ENCODE peak calls at places on chromosomes 4 and X, in six cellular contexts. One of them, this sample, is unnamed.

GRCh38 chr4:10312568-10312967 is 144.7 kb downstream of the ZNF518B start:
- DNase-seq in mucosa of descending colon: no peak
- DNase-seq in KBM-7: no peak
- DNase-seq in nucleus accumbens: no peak
- DNase-seq in AG08396: no peak
- DNase-seq in heart left ventricle: no peak
- DNase-seq in this sample: no peak

GRCh38 chrX:149515954-149516602 is 11.0 kb upstream of the IDS start:
- DNase-seq in mucosa of descending colon: no peak
- DNase-seq in KBM-7: peak; percentile 45
- DNase-seq in nucleus accumbens: no peak
- DNase-seq in AG08396: no peak
- DNase-seq in heart left ventricle: no peak
- DNase-seq in this sample: no peak

GRCh38 chr4:111854494-111855087 is 290.7 kb upstream of the FAM241A start:
- DNase-seq in mucosa of descending colon: no peak
- DNase-seq in KBM-7: peak; percentile 33
- DNase-seq in nucleus accumbens: no peak
- DNase-seq in AG08396: peak; percentile 10
- DNase-seq in heart left ventricle: no peak
- DNase-seq in this sample: no peak

GRCh38 chr4:76883147-76883546 is 14.8 kb downstream of the SOWAHB start:
- DNase-seq in mucosa of descending colon: no peak
- DNase-seq in KBM-7: no peak
- DNase-seq in nucleus accumbens: no peak
- DNase-seq in AG08396: no peak
- DNase-seq in heart left ventricle: no peak
- DNase-seq in this sample: no peak

GRCh38 chr4:147195386-147195785 is 249.7 kb upstream of the TTC29 start:
- DNase-seq in mucosa of descending colon: no peak
- DNase-seq in KBM-7: no peak
- DNase-seq in nucleus accumbens: no peak
- DNase-seq in AG08396: no peak
- DNase-seq in heart left ventricle: no peak
- DNase-seq in this sample: no peak

GRCh38 chr4:76962406-76963135 is 13.0 kb downstream of the SEPTIN11 start:
- DNase-seq in mucosa of descending colon: no peak
- DNase-seq in KBM-7: no peak
- DNase-seq in nucleus accumbens: no peak
- DNase-seq in AG08396: no peak
- DNase-seq in heart left ventricle: no peak
- DNase-seq in this sample: no peak

GRCh38 chr4:3836041-3836801 is 70.0 kb downstream of the ADRA2C start:
- DNase-seq in mucosa of descending colon: peak; percentile 19
- DNase-seq in KBM-7: no peak
- DNase-seq in nucleus accumbens: no peak
- DNase-seq in AG08396: no peak
- DNase-seq in heart left ventricle: no peak
- DNase-seq in this sample: peak; percentile 66

GRCh38 chrX:10341309-10341708 is 184.5 kb downstream of the CLCN4 start:
- DNase-seq in mucosa of descending colon: no peak
- DNase-seq in KBM-7: no peak
- DNase-seq in nucleus accumbens: no peak
- DNase-seq in AG08396: no peak
- DNase-seq in heart left ventricle: no peak
- DNase-seq in this sample: no peak

GRCh38 chr4:60744767-60745166 is 455.4 kb upstream of the ADGRL3 start:
- DNase-seq in mucosa of descending colon: no peak
- DNase-seq in KBM-7: no peak
- DNase-seq in nucleus accumbens: no peak
- DNase-seq in AG08396: peak; percentile 15
- DNase-seq in heart left ventricle: no peak
- DNase-seq in this sample: no peak

GRCh38 chrX:50470103-50471031 is at the start of gene DGKK:
- DNase-seq in mucosa of descending colon: peak; percentile 47
- DNase-seq in KBM-7: no peak
- DNase-seq in nucleus accumbens: no peak
- DNase-seq in AG08396: no peak
- DNase-seq in heart left ventricle: no peak
- DNase-seq in this sample: peak; percentile 36

GRCh38 chr4:8477676-8478075 is 37.1 kb downstream of the TRMT44 start:
- DNase-seq in mucosa of descending colon: no peak
- DNase-seq in KBM-7: no peak
- DNase-seq in nucleus accumbens: no peak
- DNase-seq in AG08396: no peak
- DNase-seq in heart left ventricle: no peak
- DNase-seq in this sample: no peak

GRCh38 chr4:54635329-54635728 is 22.4 kb upstream of the KIT start:
- DNase-seq in mucosa of descending colon: no peak
- DNase-seq in KBM-7: no peak
- DNase-seq in nucleus accumbens: no peak
- DNase-seq in AG08396: no peak
- DNase-seq in heart left ventricle: no peak
- DNase-seq in this sample: no peak

GRCh38 chr4:29983890-29984289 is 736.3 kb upstream of the PCDH7 start:
- DNase-seq in mucosa of descending colon: no peak
- DNase-seq in KBM-7: no peak
- DNase-seq in nucleus accumbens: no peak
- DNase-seq in AG08396: no peak
- DNase-seq in heart left ventricle: no peak
- DNase-seq in this sample: no peak

GRCh38 chr4:6633091-6633906 is 7.2 kb upstream of the MRFAP1 start:
- DNase-seq in mucosa of descending colon: no peak
- DNase-seq in KBM-7: peak; percentile 91
- DNase-seq in nucleus accumbens: no peak
- DNase-seq in AG08396: no peak
- DNase-seq in heart left ventricle: no peak
- DNase-seq in this sample: no peak

GRCh38 chr4:151315212-151315886 is 10.1 kb downstream of the SH3D19 start:
- DNase-seq in mucosa of descending colon: no peak
- DNase-seq in KBM-7: no peak
- DNase-seq in nucleus accumbens: no peak
- DNase-seq in AG08396: no peak
- DNase-seq in heart left ventricle: no peak
- DNase-seq in this sample: no peak

GRCh38 chr4:159206427-159206871 is 103.6 kb downstream of the RAPGEF2 start:
- DNase-seq in mucosa of descending colon: no peak
- DNase-seq in KBM-7: no peak
- DNase-seq in nucleus accumbens: no peak
- DNase-seq in AG08396: peak; percentile 9
- DNase-seq in heart left ventricle: no peak
- DNase-seq in this sample: peak; percentile 55

GRCh38 chr4:71974681-71975080 is 57.1 kb upstream of the NPFFR2 start:
- DNase-seq in mucosa of descending colon: no peak
- DNase-seq in KBM-7: no peak
- DNase-seq in nucleus accumbens: no peak
- DNase-seq in AG08396: no peak
- DNase-seq in heart left ventricle: no peak
- DNase-seq in this sample: no peak

GRCh38 chr4:82893942-82894341 is 3.0 kb upstream of the SEC31A start:
- DNase-seq in mucosa of descending colon: no peak
- DNase-seq in KBM-7: no peak
- DNase-seq in nucleus accumbens: no peak
- DNase-seq in AG08396: no peak
- DNase-seq in heart left ventricle: no peak
- DNase-seq in this sample: no peak

GRCh38 chr4:94976371-94977011 is 218.7 kb downstream of the BMPR1B start:
- DNase-seq in mucosa of descending colon: no peak
- DNase-seq in KBM-7: no peak
- DNase-seq in nucleus accumbens: no peak
- DNase-seq in AG08396: no peak
- DNase-seq in heart left ventricle: no peak
- DNase-seq in this sample: peak; percentile 84

This sample was measured in osteoblast.